ENCODE peak calls at places on chromosomes 2 and 18, in nine cellular contexts. C is A549; M is heart left ventricle; K is IMR-90; L is colonic mucosa; U is CD8-positive, alpha-beta T cell; D is RWPE1; Z is activated CD8-positive, alpha-beta T cell treated with anti-CD3 and anti-CD28 coated beads for 36 hours; H is HepG2. R is an unnamed sample.
A peak's percentile ranks its signal among the peaks of the same experiment; 100 is the strongest.

GRCh38 chr18:29123706-29124530 is 947.0 kb upstream of the CDH2 start:
- DNase-seq in C (no peak), M (no peak), K (no peak), L (no peak), U (no peak), D (peak; percentile 0), Z (no peak), H (no peak), R (no peak)

GRCh38 chr2:158315000-158315399 is 141.6 kb downstream of the CCDC148 start:
- DNase-seq in C (no peak), M (no peak), K (no peak), L (no peak), U (no peak), D (no peak), Z (no peak), H (no peak), R (no peak)

GRCh38 chr2:70357076-70358071 is 55.5 kb upstream of the FAM136A start:
- DNase-seq in C (peak; percentile 59), M (no peak), K (no peak), L (no peak), U (no peak), D (no peak), Z (no peak), H (peak; percentile 14), R (no peak)

GRCh38 chr2:30768708-30769580 is 38.3 kb downstream of the CAPN13 start:
- DNase-seq in C (no peak), M (no peak), K (no peak), L (no peak), U (no peak), D (no peak), Z (no peak), H (no peak), R (no peak)

GRCh38 chr18:11021477-11021876 is 127.9 kb downstream of the PIEZO2 start:
- DNase-seq in C (no peak), M (no peak), K (no peak), L (no peak), U (no peak), D (no peak), Z (no peak), H (no peak), R (no peak)

GRCh38 chr2:109604597-109604996 is 9.2 kb downstream of the SEPTIN10 start:
- DNase-seq in C (peak; percentile 79), M (peak; percentile 39), K (peak; percentile 92), L (no peak), U (no peak), D (peak; percentile 69), Z (no peak), H (no peak), R (no peak)

GRCh38 chr2:84458436-84459027 is 548 bp downstream of the SUCLG1 start:
- DNase-seq in C (peak; percentile 7), M (peak; percentile 50), K (peak; percentile 12), L (peak; percentile 51), U (peak; percentile 4), D (peak; percentile 7), Z (peak; percentile 39), H (peak; percentile 49), R (peak; percentile 38)

GRCh38 chr18:55862693-55863485 is 274.9 kb upstream of the TCF4 start:
- DNase-seq in C (no peak), M (no peak), K (no peak), L (no peak), U (no peak), D (no peak), Z (no peak), H (no peak), R (no peak)

GRCh38 chr2:168851674-168852320 is 38.4 kb downstream of the SPC25 start:
- DNase-seq in C (peak; percentile 40), M (no peak), K (peak; percentile 84), L (no peak), U (no peak), D (peak; percentile 53), Z (no peak), H (no peak), R (no peak)

GRCh38 chr2:171403181-171403580 is 30.6 kb downstream of the METTL8 start:
- DNase-seq in C (no peak), M (no peak), K (peak; percentile 49), L (no peak), U (no peak), D (no peak), Z (no peak), H (peak; percentile 6), R (no peak)

GRCh38 chr2:134258684-134259408 is 5.0 kb downstream of the MGAT5 start:
- DNase-seq in C (no peak), M (peak; percentile 58), K (no peak), L (no peak), U (peak; percentile 55), D (no peak), Z (peak; percentile 75), H (no peak), R (no peak)

GRCh38 chr2:181683518-181684453 is 3.5 kb upstream of the NEUROD1 start:
- DNase-seq in C (no peak), M (no peak), K (peak; percentile 18), L (no peak), U (no peak), D (peak; percentile 23), Z (peak; percentile 28), H (no peak), R (peak; percentile 52)

DNA sequence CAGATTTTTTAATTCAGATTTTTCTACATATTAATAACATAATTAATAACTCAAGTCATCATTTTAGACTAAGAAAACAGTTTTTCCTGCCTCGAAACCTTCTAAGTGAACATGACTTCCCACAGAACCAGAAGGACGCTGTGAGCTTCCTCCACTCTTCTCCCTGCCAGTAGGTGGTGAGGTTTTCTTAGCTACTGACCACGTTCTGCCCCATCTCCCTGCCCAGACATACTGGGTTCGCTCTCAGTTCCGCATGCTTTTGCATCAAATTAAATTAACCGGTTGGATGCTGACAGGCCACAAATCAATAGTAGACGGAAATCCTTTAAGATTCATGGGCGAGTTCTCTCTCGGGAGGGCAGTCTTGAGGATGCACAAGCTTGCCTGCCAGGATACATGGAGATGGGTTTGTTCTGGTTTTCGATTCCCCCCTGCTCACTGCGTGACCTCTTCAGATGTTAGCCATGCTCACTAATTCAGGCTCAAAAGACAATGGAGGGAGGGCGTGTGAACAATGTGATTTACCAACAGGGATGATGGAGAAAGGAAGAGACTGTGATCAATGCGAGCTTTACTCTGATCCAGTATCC is 375.9 kb downstream of the EIPR1 start:
- DNase-seq in C (peak; percentile 42), M (no peak), K (no peak), L (no peak), U (no peak), D (no peak), Z (no peak), H (no peak), R (no peak)
- TF ChIP-seq CTCF in C (peak; percentile 31), M (peak; percentile 45), K (no peak), L (no peak), U (no peak), D (no peak), Z (no peak), H (peak; percentile 60), R (no peak)

DNA sequence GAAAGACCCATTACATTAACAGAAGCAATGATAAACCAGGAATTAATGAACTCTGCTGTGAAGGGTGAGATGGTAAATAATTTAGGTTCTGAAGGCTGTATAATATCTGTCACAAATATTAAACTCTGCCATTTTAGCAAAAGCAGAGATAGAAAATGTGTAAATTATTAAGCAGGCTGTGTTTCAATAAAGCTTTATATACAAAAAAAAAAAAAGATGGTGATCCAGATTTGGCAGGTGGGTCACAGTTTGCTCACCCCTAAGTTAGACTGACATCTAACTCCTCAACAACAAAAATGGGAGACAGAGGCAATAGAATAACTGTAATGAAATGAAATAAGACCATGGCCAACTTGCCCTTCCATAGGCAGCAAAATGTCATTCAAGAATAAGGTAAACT is 157.3 kb upstream of the FANCL start:
- DNase-seq in C (no peak), M (no peak), K (no peak), L (no peak), U (no peak), D (no peak), Z (no peak), H (no peak), R (no peak)
- TF ChIP-seq CTCF in C (no peak), M (no peak), K (no peak), L (no peak), U (no peak), D (no peak), Z (no peak), H (no peak), R (no peak)

DNA sequence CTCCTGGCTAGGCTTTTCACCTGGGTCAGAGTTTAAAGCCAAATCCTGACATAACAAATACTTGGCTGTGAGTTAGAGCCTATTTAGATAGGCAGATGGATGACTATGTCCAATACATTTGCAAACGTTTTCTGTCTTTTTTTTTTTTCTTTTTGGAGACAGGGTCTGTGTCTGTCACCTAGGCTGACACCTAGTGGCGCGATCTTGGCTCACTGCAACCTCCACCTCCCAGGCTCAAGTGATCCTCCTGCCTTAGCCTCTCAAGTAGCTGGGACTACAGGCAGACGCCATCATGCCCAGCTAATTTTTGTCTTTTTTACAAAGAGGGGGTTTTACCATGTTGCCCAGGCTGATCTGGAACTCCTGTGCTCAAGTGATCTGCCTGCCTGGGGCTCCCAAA is 124.8 kb downstream of the DYM start:
- DNase-seq in C (peak; percentile 7), M (no peak), K (no peak), L (no peak), U (no peak), D (no peak), Z (peak; percentile 23), H (peak; percentile 3), R (no peak)
- TF ChIP-seq CTCF in C (no peak), M (no peak), K (no peak), L (no peak), U (no peak), D (no peak), Z (no peak), H (peak; percentile 62), R (peak; percentile 4)

DNA sequence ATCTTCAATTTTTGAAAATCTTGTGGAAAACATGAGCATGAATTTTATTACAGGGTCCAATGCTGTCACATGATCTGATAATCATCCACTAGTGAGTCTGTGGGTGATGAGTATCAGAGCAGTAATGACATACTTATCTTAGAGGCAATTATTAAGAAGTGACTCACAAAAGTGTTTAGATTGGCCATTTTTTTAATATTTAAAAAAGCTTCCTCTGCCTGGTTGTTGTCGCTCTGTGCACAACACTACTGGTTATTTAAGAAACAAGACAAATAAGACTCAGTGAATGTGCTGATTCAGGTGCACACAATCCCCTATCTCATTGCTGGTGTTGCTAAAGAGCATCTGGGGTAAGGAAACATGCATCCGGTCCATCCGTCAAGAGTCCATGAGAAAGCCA is 665.8 kb upstream of the ZEB2 start:
- DNase-seq in C (no peak), M (no peak), K (peak; percentile 84), L (no peak), U (no peak), D (no peak), Z (no peak), H (no peak), R (no peak)
- TF ChIP-seq CTCF in C (no peak), M (no peak), K (no peak), L (no peak), U (no peak), D (no peak), Z (no peak), H (no peak), R (no peak)

DNA sequence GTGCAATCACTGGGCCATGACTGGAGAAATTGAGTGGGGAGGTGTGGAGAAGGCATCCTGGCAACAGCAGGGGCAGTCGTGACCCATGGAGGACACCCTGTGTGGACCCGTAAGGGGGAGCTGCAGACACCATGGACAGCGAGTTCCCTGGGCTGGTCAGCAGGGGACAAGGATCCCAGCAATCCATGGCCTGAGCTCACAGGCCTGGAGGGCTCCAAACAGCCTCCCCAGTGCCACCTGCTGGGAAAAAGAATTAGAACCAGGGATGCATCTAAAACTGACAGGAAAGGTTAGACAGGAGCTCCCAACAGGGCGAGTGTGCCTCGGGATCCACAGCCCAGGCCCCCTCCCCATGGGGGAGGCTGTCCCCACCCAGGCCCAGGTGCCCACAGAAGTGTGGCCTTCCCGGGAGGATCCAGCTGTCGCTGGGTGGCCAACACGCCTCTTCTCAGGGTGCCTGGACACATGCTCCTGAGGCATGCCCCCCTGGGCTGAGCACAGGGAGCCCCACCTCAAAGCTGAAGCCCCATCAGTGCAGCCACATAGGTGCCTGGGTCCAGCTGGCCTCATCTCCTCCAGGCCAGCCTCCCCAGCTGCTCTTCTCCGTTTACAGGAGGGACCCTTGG is 20.5 kb upstream of the KIF1A start:
- DNase-seq in C (peak; percentile 80), M (peak; percentile 56), K (peak; percentile 70), L (peak; percentile 54), U (no peak), D (peak; percentile 57), Z (peak; percentile 49), H (peak; percentile 86), R (peak; percentile 64)
- TF ChIP-seq CTCF in C (peak; percentile 69), M (peak; percentile 63), K (peak; percentile 84), L (peak; percentile 45), U (peak; percentile 33), D (peak; percentile 55), Z (peak; percentile 36), H (peak; percentile 91), R (no peak)